ENCODE peak calls at places on chromosomes 16 and 17, in eight cellular contexts. Y is SHP77 treated with DMSO at 0.1 percent for 48 hours; N is fibroblast of pulmonary artery; H is mucosa of descending colon; A is activated CD4-positive, alpha-beta T cell treated with anti-CD3 and anti-CD28 coated beads, Interleukin-2, amount 50 U/mL, for 1 hour; O is AG09309; P is astrocyte of the spinal cord; T is 8988T. U is an unnamed sample.

GRCh38 chr16:6016530-6017184 is 919.1 kb upstream of the EEF2KMT start:
- DNase-seq in O (no peak), N (peak; percentile 4), A (no peak), Y (no peak), T (no peak), H (peak; percentile 46), P (peak; percentile 36), U (peak; percentile 50)

GRCh38 chr16:72711823-72712222 is 336.1 kb downstream of the ZFHX3 start:
- DNase-seq in O (no peak), T (no peak), H (no peak), A (no peak), Y (no peak), P (no peak), N (no peak), U (no peak)

GRCh38 chr17:73318427-73318813 is 6.6 kb upstream of the CDC42EP4 start:
- DNase-seq in N (no peak), P (no peak), H (no peak), O (no peak), A (no peak), Y (no peak), T (no peak), U (no peak)

GRCh38 chr17:632551-632950 is 82.1 kb downstream of the VPS53 start:
- DNase-seq in T (no peak), P (no peak), H (no peak), N (no peak), A (no peak), Y (no peak), O (no peak), U (no peak)

GRCh38 chr16:48054881-48055601 is 100.8 kb downstream of the ABCC12 start:
- DNase-seq in T (peak; percentile 44), H (peak; percentile 38), P (peak; percentile 64), O (peak; percentile 13), Y (peak; percentile 58), N (peak; percentile 77), A (no peak), U (peak; percentile 3)

GRCh38 chr17:57939797-57940196 is 15.4 kb downstream of the CUEDC1 start:
- DNase-seq in H (peak; percentile 67), T (no peak), A (no peak), P (no peak), O (no peak), N (no peak), Y (peak; percentile 91), U (peak; percentile 76)

GRCh38 chr17:75622771-75623273 is 10.4 kb upstream of the SMIM5 start:
- DNase-seq in N (no peak), Y (no peak), O (no peak), T (no peak), A (no peak), P (no peak), H (no peak), U (no peak)

GRCh38 chr16:1308036-1308976 is 1.1 kb upstream of the UBE2I start:
- DNase-seq in H (no peak), P (peak; percentile 38), N (peak; percentile 57), O (no peak), T (no peak), Y (peak; percentile 45), A (no peak), U (peak; percentile 89)

GRCh38 chr16:86217891-86218270 is 292.4 kb upstream of the FOXF1 start:
- DNase-seq in Y (no peak), H (no peak), A (no peak), T (no peak), P (no peak), N (no peak), O (no peak), U (no peak)

GRCh38 chr17:2442166-2442565 is 41.3 kb upstream of the MNT start:
- DNase-seq in O (no peak), Y (no peak), H (peak; percentile 52), T (no peak), A (no peak), P (peak; percentile 62), N (no peak), U (no peak)

GRCh38 chr17:81131486-81132196 is 33.7 kb upstream of the PVALEF start:
- DNase-seq in T (no peak), P (no peak), N (no peak), Y (no peak), O (no peak), A (no peak), H (peak; percentile 81), U (no peak)

GRCh38 chr17:7550359-7550758 is 1.5 kb downstream of the TNFSF12 start:
- DNase-seq in A (no peak), H (no peak), Y (no peak), O (no peak), P (no peak), N (no peak), T (no peak), U (no peak)

GRCh38 chr17:79981661-79982101 is 54.0 kb downstream of the TBC1D16 start:
- DNase-seq in T (no peak), N (no peak), P (no peak), H (no peak), Y (no peak), A (no peak), O (no peak), U (no peak)

GRCh38 chr16:54242199-54242598 is 44.4 kb downstream of the IRX3 start:
- DNase-seq in Y (no peak), N (no peak), O (no peak), A (no peak), T (no peak), H (no peak), P (no peak), U (no peak)

GRCh38 chr16:51149721-51150158 is 1.3 kb downstream of the SALL1 start:
- DNase-seq in A (no peak), N (no peak), Y (no peak), H (no peak), P (no peak), T (no peak), O (no peak), U (no peak)

GRCh38 chr17:49585422-49586027 is 9.9 kb downstream of the NXPH3 start:
- DNase-seq in N (no peak), H (no peak), T (no peak), A (no peak), Y (no peak), O (no peak), P (no peak), U (peak; percentile 25)

GRCh38 chr17:26773189-26774188 is 520.4 kb upstream of the WSB1 start:
- DNase-seq in T (no peak), A (no peak), O (no peak), H (no peak), P (no peak), N (no peak), Y (no peak), U (no peak)

GRCh38 chr16:89422527-89422904 is 67.8 kb downstream of the ANKRD11 start:
- DNase-seq in P (peak; percentile 63), H (no peak), T (no peak), A (no peak), O (no peak), Y (no peak), N (peak; percentile 43), U (no peak)

GRCh38 chr16:17229766-17230165 is 241.0 kb downstream of the XYLT1 start:
- DNase-seq in N (no peak), Y (no peak), O (no peak), T (no peak), P (no peak), H (no peak), A (no peak), U (no peak)

GRCh38 chr16:57163842-57164241 is 22.0 kb downstream of the PSME3IP1 start:
- DNase-seq in Y (no peak), A (no peak), O (no peak), P (no peak), T (no peak), N (no peak), H (no peak), U (no peak)

GRCh38 chr17:51580869-51581268 is 320.5 kb downstream of the UTP18 start:
- DNase-seq in A (no peak), T (no peak), O (no peak), N (no peak), P (no peak), Y (no peak), H (no peak), U (peak; percentile 59)

GRCh38 chr17:18951941-18952842 is at the start of gene SLC5A10:
- DNase-seq in T (peak; percentile 58), P (no peak), H (no peak), A (no peak), N (no peak), Y (no peak), O (no peak), U (no peak)

GRCh38 chr16:29784157-29784556 is 6.1 kb downstream of the ZG16 start:
- DNase-seq in T (no peak), A (no peak), H (no peak), Y (no peak), N (no peak), P (no peak), O (no peak), U (no peak)

GRCh38 chr17:17075037-17075755 is 32.9 kb downstream of the MPRIP start:
- DNase-seq in H (no peak), O (peak; percentile 18), N (peak; percentile 79), T (no peak), P (peak; percentile 75), Y (peak; percentile 49), A (peak; percentile 22), U (no peak)